ENCODE peak calls at places on chromosomes 4 and X, in four cellular contexts. One of them, this sample, is unnamed.

GRCh38 chr4:121822796-121823504 is 733 bp downstream of the CCNA2 start:
- DNase-seq in astrocyte: peak; percentile 18
- DNase-seq in HCT116: no peak
- DNase-seq in ovary: no peak
- DNase-seq in this sample: peak; percentile 11

GRCh38 chrX:70322784-70323183 is 32.9 kb downstream of the KIF4A start:
- DNase-seq in astrocyte: no peak
- DNase-seq in ovary: no peak
- DNase-seq in HCT116: no peak
- DNase-seq in this sample: no peak

GRCh38 chr4:181330654-181331595 is 912.3 kb upstream of the TENM3 start:
- DNase-seq in ovary: no peak
- DNase-seq in astrocyte: no peak
- DNase-seq in HCT116: no peak
- DNase-seq in this sample: no peak

GRCh38 chrX:133638285-133638684 is 223.0 kb upstream of the GPC4 start:
- DNase-seq in HCT116: no peak
- DNase-seq in ovary: no peak
- DNase-seq in astrocyte: peak; percentile 56
- DNase-seq in this sample: no peak

GRCh38 chr4:76147454-76148141 is 599 bp downstream of the NUP54 start:
- DNase-seq in ovary: peak; percentile 25
- DNase-seq in HCT116: peak; percentile 75
- DNase-seq in astrocyte: peak; percentile 73
- DNase-seq in this sample: peak; percentile 87

GRCh38 chr4:138401330-138401729 is 159.2 kb upstream of the SLC7A11 start:
- DNase-seq in ovary: peak; percentile 41
- DNase-seq in astrocyte: no peak
- DNase-seq in HCT116: no peak
- DNase-seq in this sample: no peak

GRCh38 chr4:37922323-37922722 is 31.4 kb downstream of the TBC1D1 start:
- DNase-seq in HCT116: no peak
- DNase-seq in astrocyte: peak; percentile 50
- DNase-seq in ovary: no peak
- DNase-seq in this sample: no peak

GRCh38 chrX:40003071-40003981 is 94.4 kb downstream of the BCOR start:
- DNase-seq in HCT116: no peak
- DNase-seq in ovary: no peak
- DNase-seq in astrocyte: no peak
- DNase-seq in this sample: no peak

GRCh38 chr4:79107014-79107413 is 167.8 kb upstream of the PAQR3 start:
- DNase-seq in HCT116: no peak
- DNase-seq in astrocyte: no peak
- DNase-seq in ovary: no peak
- DNase-seq in this sample: no peak

GRCh38 chrX:153599192-153600031 is 473 bp upstream of the CCNQ start:
- DNase-seq in astrocyte: peak; percentile 56
- DNase-seq in HCT116: peak; percentile 65
- DNase-seq in ovary: peak; percentile 88
- DNase-seq in this sample: peak; percentile 82

GRCh38 chr4:180153587-180153986 is 2089.6 kb upstream of the TENM3 start:
- DNase-seq in ovary: no peak
- DNase-seq in HCT116: no peak
- DNase-seq in astrocyte: no peak
- DNase-seq in this sample: no peak

GRCh38 chr4:180152831-180153230 is 2090.4 kb upstream of the TENM3 start:
- DNase-seq in ovary: no peak
- DNase-seq in HCT116: no peak
- DNase-seq in astrocyte: no peak
- DNase-seq in this sample: no peak

GRCh38 chr4:180148737-180149136 is 2094.5 kb upstream of the TENM3 start:
- DNase-seq in HCT116: no peak
- DNase-seq in ovary: no peak
- DNase-seq in astrocyte: no peak
- DNase-seq in this sample: no peak

GRCh38 chr4:180156684-180157083 is 2086.5 kb upstream of the TENM3 start:
- DNase-seq in astrocyte: no peak
- DNase-seq in HCT116: no peak
- DNase-seq in ovary: no peak
- DNase-seq in this sample: no peak

DNA sequence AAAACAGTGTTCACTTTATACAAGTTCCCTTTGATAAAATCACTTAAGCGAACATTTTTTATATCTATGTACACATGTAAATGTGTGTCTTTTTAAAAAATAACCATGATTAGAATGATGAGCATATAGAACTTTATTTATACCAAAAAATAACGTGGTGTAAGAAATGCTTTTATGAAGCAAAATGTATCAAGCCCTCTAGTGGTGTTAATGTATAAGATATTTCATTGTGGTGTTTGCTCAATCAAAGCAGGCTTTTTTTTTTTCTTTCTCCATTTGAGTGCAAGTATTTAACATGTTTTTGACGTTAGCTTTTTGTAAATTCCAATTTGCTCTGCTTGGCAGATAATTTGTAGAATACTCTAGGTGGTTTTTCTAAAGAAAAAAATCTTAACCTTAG is 2092.4 kb upstream of the TENM3 start:
- DNase-seq in ovary: no peak
- DNase-seq in HCT116: peak; percentile 8
- DNase-seq in astrocyte: no peak
- DNase-seq in this sample: no peak
- TF ChIP-seq CTCF in ovary: no peak
- TF ChIP-seq CTCF in HCT116: peak; percentile 21
- TF ChIP-seq CTCF in astrocyte: peak; percentile 49
- TF ChIP-seq CTCF in this sample: peak; percentile 48

GRCh38 chr4:107854326-107855030 is 29.7 kb downstream of the SGMS2 start:
- DNase-seq in astrocyte: peak; percentile 45
- DNase-seq in ovary: no peak
- DNase-seq in HCT116: no peak
- DNase-seq in this sample: peak; percentile 34
- H3K27ac ChIP-seq in astrocyte: no peak overlapping the region
- H3K27ac ChIP-seq in ovary: no peak overlapping the region
- H3K27ac ChIP-seq in HCT116: peak overlapping the region; percentile 11
- H3K27ac ChIP-seq in this sample: no peak overlapping the region

GRCh38 chr4:147938481-147938880 is 206.6 kb downstream of the ARHGAP10 start:
- DNase-seq in HCT116: no peak
- DNase-seq in ovary: no peak
- DNase-seq in astrocyte: no peak
- DNase-seq in this sample: no peak

GRCh38 chr4:147927377-147928137 is 195.7 kb downstream of the ARHGAP10 start:
- DNase-seq in HCT116: no peak
- DNase-seq in ovary: no peak
- DNase-seq in astrocyte: no peak
- DNase-seq in this sample: no peak

GRCh38 chr4:147933779-147934178 is 201.9 kb downstream of the ARHGAP10 start:
- DNase-seq in ovary: no peak
- DNase-seq in HCT116: no peak
- DNase-seq in astrocyte: no peak
- DNase-seq in this sample: no peak

GRCh38 chr4:147928400-147928799 is 196.5 kb downstream of the ARHGAP10 start:
- DNase-seq in astrocyte: no peak
- DNase-seq in HCT116: no peak
- DNase-seq in ovary: no peak
- DNase-seq in this sample: no peak

GRCh38 chr4:147933316-147933715 is 201.4 kb downstream of the ARHGAP10 start:
- DNase-seq in ovary: no peak
- DNase-seq in astrocyte: no peak
- DNase-seq in HCT116: no peak
- DNase-seq in this sample: no peak
- TF ChIP-seq CTCF in ovary: no peak
- TF ChIP-seq CTCF in astrocyte: no peak
- TF ChIP-seq CTCF in HCT116: no peak
- TF ChIP-seq CTCF in this sample: no peak

GRCh38 chrX:42941671-42942070 is 163.7 kb upstream of the PPP1R2C start:
- DNase-seq in HCT116: no peak
- DNase-seq in ovary: no peak
- DNase-seq in astrocyte: no peak
- DNase-seq in this sample: no peak

GRCh38 chrX:42944381-42944998 is 166.5 kb upstream of the PPP1R2C start:
- DNase-seq in ovary: no peak
- DNase-seq in astrocyte: no peak
- DNase-seq in HCT116: no peak
- DNase-seq in this sample: no peak

GRCh38 chrX:42943051-42943450 is 165.1 kb upstream of the PPP1R2C start:
- DNase-seq in HCT116: no peak
- DNase-seq in astrocyte: no peak
- DNase-seq in ovary: no peak
- DNase-seq in this sample: no peak

GRCh38 chrX:42948723-42949122 is 170.8 kb upstream of the PPP1R2C start:
- DNase-seq in ovary: no peak
- DNase-seq in HCT116: no peak
- DNase-seq in astrocyte: no peak
- DNase-seq in this sample: no peak

DNA sequence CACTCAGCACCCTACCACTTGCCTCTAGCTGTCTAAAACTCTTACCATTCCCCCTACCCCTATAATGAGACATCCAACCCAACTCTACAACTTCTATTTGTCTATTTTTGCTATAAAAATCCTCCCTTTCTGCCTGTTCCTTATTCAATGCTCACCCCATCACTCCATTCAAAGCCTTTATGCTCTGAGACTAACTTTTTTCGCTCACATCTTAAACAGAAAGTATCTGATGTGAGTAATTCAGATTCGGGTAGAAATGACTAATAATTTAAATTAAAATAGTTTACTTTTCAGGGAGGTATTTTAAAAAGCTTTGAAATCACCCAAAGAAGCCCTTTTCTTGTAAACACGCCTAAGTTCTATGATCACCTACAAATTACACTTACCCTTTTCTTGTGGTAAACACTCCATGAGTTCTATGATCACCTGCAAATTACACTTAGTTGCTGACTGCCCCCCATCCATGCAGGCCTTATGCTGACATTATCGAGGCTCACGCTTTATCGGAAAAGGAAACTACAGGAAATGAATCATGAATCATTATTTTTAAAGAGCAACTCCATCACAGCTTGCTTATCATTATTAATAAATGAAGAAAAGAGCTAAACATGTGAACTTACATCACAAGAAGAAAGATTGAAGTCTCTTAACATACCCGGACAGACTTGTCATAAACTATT is 168.7 kb upstream of the PPP1R2C start:
- DNase-seq in ovary: no peak
- DNase-seq in HCT116: no peak
- DNase-seq in astrocyte: no peak
- DNase-seq in this sample: no peak
- H3K27ac ChIP-seq in ovary: no peak overlapping the region
- H3K27ac ChIP-seq in HCT116: no peak overlapping the region
- H3K27ac ChIP-seq in astrocyte: no peak overlapping the region
- H3K27ac ChIP-seq in this sample: no peak overlapping the region

DNA sequence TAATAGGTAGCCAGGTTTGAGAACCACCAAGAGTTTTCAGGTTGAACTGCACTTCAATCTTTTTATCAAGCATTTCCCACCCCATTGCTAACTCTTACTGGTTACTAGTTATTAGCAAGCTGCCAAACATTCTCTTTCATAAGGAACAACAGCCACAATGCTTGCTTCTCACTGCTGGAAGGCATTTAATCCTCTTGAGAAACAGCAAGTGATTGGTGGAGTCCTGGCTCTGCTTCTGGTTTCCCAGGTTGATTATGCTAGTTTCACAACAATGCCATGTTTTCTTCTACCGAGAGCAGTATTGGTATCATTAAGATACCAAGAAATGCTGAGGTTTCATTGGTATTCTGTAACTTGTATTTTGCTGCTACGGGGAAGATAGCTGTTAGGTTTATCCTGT is 32.2 kb upstream of the TXLNG start:
- DNase-seq in ovary: no peak
- DNase-seq in astrocyte: no peak
- DNase-seq in HCT116: no peak
- DNase-seq in this sample: no peak
- TF ChIP-seq CTCF in ovary: no peak
- TF ChIP-seq CTCF in astrocyte: no peak
- TF ChIP-seq CTCF in HCT116: no peak
- TF ChIP-seq CTCF in this sample: no peak

DNA sequence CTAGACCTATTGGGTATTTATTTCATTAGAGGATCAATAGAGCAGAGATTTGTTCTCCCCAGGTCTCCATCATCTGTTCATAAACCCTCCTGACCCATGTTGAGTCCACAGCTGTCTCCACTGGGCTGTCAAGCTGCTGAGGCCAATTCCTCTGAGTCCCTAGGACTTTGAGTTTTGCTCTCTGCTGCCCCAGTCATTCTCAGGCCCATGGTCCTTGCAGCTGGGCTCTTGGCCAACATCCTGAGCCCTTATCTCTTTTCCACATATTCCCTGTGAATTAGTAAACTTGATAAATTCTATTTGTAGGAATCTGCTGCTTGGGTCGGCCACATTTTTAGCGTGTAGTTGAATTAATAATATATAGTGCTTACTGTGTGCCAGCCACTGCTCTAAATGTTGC is 41.9 kb downstream of the FHL1 start:
- DNase-seq in HCT116: no peak
- DNase-seq in ovary: no peak
- DNase-seq in astrocyte: no peak
- DNase-seq in this sample: no peak
- H3K27ac ChIP-seq in HCT116: no peak overlapping the region
- H3K27ac ChIP-seq in ovary: no peak overlapping the region
- H3K27ac ChIP-seq in astrocyte: no peak overlapping the region
- H3K27ac ChIP-seq in this sample: no peak overlapping the region

DNA sequence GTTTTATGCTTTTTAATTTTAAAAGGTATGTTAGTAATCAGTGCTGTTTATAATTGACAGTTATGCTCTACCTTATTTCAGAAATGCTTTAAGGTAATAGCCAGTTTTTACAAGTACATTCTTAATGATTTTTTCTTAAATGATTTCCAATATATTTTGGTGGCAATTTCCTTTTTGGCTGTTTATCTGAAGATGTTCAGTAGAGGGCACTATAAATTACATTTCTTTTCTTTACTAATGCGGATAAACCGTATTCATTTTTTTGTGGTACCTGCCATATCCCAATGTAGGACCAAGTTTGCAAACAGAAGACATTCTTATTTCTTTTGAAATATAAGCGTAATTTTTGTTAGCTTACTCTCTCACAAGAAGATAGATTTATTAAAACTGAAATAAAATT is 65.4 kb downstream of the CCKAR start:
- DNase-seq in astrocyte: no peak
- DNase-seq in HCT116: no peak
- DNase-seq in ovary: no peak
- DNase-seq in this sample: no peak
- TF ChIP-seq CTCF in astrocyte: peak; percentile 22
- TF ChIP-seq CTCF in HCT116: peak; percentile 16
- TF ChIP-seq CTCF in ovary: no peak
- TF ChIP-seq CTCF in this sample: no peak

DNA sequence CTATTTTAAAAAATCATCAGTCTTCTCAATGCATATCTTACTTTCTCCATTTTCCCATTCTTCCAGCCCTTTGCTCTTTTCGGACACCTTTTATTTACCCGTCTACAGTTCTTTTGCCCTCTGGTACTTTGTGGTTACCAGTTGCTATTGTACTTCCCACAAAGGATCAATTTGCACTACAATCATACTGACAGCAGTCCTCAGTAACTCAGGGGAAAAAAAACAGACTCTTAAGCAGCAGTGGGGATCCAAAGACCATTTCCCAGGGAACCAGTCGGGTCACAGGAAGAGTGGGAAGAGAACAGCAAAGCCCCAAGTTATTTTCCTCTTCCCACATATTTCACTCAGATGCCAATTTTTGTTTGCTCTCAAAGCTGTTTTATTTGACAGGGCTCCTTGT is 23.1 kb downstream of the DMD start:
- DNase-seq in astrocyte: no peak
- DNase-seq in HCT116: no peak
- DNase-seq in ovary: no peak
- DNase-seq in this sample: no peak
- H3K27ac ChIP-seq in astrocyte: peak overlapping the region; percentile 26
- H3K27ac ChIP-seq in HCT116: no peak overlapping the region
- H3K27ac ChIP-seq in ovary: no peak overlapping the region
- H3K27ac ChIP-seq in this sample: no peak overlapping the region